ENCODE peak calls at places on chromosomes 13 and 19, in six cellular contexts. F is neuronal stem cell; R is tibial artery; A is prostate gland; M is CD4-positive, alpha-beta T cell; S is breast epithelium. B is an unnamed sample. For H3K9me3, the result is how much of the 10 kb centered on the place peaks cover.

GRCh38 chr13:48976677-48977625 is 1.2 kb downstream of the FNDC3A start:
- DNase-seq in F (no peak), R (no peak), A (no peak), M (no peak), S (no peak), B (no peak)

GRCh38 chr19:21158523-21159135 is 16.8 kb downstream of the ZNF431 start:
- DNase-seq in F (no peak), R (no peak), A (no peak), M (no peak), S (no peak), B (no peak)

GRCh38 chr19:29806098-29806866 is 5.5 kb upstream of the CCNE1 start:
- DNase-seq in F (no peak), R (peak), A (no peak), M (no peak), S (no peak), B (peak)

GRCh38 chr19:31304877-31305312 is 44.3 kb downstream of the TSHZ3 start:
- DNase-seq in F (no peak), R (no peak), A (no peak), M (no peak), S (no peak), B (no peak)

GRCh38 chr13:95020298-95020987 is 280.8 kb downstream of the ABCC4 start:
- DNase-seq in F (no peak), R (no peak), A (no peak), M (no peak), S (no peak), B (no peak)

GRCh38 chr19:13978306-13978705 is 26.0 kb downstream of the DCAF15 start:
- DNase-seq in F (peak), R (peak), A (peak), M (no peak), S (peak), B (peak)

GRCh38 chr19:3981736-3982681 is 3.3 kb downstream of the EEF2 start:
- DNase-seq in F (no peak), R (no peak), A (no peak), M (no peak), S (peak), B (peak)

GRCh38 chr19:13938361-13939027 is at the start of gene PODNL1:
- DNase-seq in F (no peak), R (peak), A (no peak), M (no peak), S (peak), B (peak)

GRCh38 chr19:17125052-17125727 is 49.6 kb downstream of the MYO9B start:
- DNase-seq in F (no peak), R (no peak), A (no peak), M (no peak), S (peak), B (no peak)

GRCh38 chr19:11931051-11931450 is 6.1 kb downstream of the ZNF700 start:
- DNase-seq in F (no peak), R (no peak), A (no peak), M (no peak), S (no peak), B (no peak)

GRCh38 chr19:1122972-1123363 is 19.2 kb downstream of the GPX4 start:
- DNase-seq in F (peak), R (no peak), A (peak), M (no peak), S (no peak), B (peak)

GRCh38 chr19:34189199-34189916 is 17.1 kb downstream of the LSM14A start:
- DNase-seq in F (no peak), R (no peak), A (no peak), M (no peak), S (no peak), B (no peak)

GRCh38 chr19:35241417-35241816 is 7.4 kb upstream of the LSR start:
- DNase-seq in F (no peak), R (no peak), A (no peak), M (no peak), S (no peak), B (no peak)
- H3K9me3 ChIP-seq in F (under half), R (under half), A (under half), M (under half), S (under half), B (under half)

DNA sequence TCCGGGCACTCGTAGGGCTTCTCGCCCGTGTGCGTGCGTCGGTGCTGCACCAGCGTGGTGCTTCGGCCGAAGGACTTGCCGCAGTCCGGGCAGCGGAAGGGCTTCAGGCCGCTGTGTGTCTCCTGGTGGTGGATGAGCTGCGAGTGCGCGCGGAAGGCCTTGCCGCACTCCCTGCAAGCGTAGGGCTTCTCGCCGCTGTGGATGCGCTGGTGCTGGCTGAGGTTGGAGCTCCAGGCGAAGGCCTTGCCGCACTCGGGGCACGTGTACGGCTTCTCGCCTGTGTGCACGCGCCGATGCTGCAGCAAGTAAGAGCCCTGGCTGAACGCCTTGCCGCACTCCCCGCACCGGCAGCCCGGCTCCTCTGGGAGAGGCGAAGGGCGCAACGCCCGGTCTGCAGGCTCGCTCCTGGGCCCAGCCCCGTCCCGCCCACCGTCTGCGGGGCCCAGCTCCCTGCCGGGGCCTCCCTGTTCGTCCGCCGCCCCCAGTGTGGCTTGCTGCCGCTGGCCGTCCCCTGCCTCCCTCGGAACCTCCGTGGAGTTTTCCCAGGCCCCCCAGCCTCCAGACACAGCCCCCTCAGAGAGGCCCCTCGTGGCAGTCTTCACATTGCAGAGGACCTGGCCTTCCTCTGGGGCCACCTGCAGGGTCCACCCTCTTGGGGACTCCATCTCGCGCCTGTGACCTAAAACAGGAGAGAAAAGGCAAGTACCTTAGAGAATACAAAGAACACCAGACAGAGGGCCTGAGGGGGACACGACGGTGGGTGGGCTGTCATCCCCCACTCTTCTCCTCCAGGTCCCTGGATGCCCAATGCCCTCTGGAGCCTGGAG is 3.9 kb upstream of the A1BG start:
- DNase-seq in F (no peak), R (no peak), A (no peak), M (no peak), S (no peak), B (no peak)
- H3K9me3 ChIP-seq in F (under half), R (under half), A (under half), M (under half), S (under half), B (under half)

GRCh38 chr19:19826875-19827274 is 5.3 kb upstream of the ZNF506 start:
- DNase-seq in F (no peak), R (no peak), A (no peak), M (no peak), S (no peak), B (no peak)
- H3K9me3 ChIP-seq in F (under half), R (under half), A (under half), M (under half), S (under half), B (under half)

GRCh38 chr19:24142771-24143170 is 55.8 kb downstream of the ZNF254 start:
- DNase-seq in F (no peak), R (no peak), A (no peak), M (no peak), S (no peak), B (no peak)

GRCh38 chr19:24140591-24140990 is 53.6 kb downstream of the ZNF254 start:
- DNase-seq in F (no peak), R (no peak), A (no peak), M (no peak), S (no peak), B (no peak)

GRCh38 chr19:24141612-24142011 is 54.6 kb downstream of the ZNF254 start:
- DNase-seq in F (no peak), R (no peak), A (no peak), M (no peak), S (no peak), B (no peak)

GRCh38 chr19:24140099-24140498 is 53.1 kb downstream of the ZNF254 start:
- DNase-seq in F (no peak), R (no peak), A (no peak), M (no peak), S (no peak), B (no peak)
- H3K9me3 ChIP-seq in F (under half), R (under half), A (under half), M (half or more), S (half or more), B (under half)

DNA sequence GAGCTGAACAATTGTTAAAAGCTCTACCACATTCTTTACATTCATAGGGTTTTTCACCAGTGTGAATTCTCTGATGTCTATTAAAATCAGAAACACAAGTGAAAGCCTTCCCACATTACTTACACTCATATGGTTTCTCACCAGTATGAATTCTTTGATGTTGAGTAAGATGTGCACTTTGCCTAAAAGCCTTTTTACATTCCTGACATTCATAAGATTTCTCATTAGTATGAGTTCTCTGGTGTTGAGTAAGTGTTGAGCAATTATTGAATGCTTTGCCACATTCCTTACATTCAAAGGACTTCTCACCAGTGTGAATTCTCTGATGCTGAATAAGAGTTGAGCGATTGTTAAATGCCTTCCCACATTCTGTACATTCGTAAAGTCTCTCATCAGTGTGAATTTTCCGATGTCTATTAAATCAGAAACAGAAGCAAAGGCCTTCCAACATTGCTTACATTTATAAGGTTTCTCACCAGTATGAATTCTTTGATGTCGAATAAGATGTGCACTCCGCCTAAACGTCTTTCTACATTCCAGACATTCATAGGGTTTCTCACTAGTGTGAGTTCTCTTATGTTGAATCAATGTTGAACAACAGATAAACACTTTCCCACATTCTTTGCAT is 14.2 kb upstream of the ZFP30 start:
- DNase-seq in F (no peak), R (no peak), A (no peak), M (no peak), S (no peak), B (no peak)
- H3K9me3 ChIP-seq in F (half or more), R (under half), A (under half), M (half or more), S (half or more), B (under half)

B was measured in ovary.